ENCODE peak calls at places on chromosomes 11 and 22, in five cellular contexts. One of them, this sample, is unnamed.
A peak's percentile ranks its signal among the peaks of the same experiment; 100 is the strongest.

GRCh38 chr22:46090631-46091201 is 59.6 kb upstream of the PPARA start:
- DNase-seq in mesenchymal stem cell: no peak
- DNase-seq in ovary: no peak
- DNase-seq in neuronal stem cell: no peak
- DNase-seq in SK-N-SH: no peak
- DNase-seq in this sample: no peak

GRCh38 chr11:61912991-61913698 is 4.2 kb downstream of the RAB3IL1 start:
- DNase-seq in ovary: peak; percentile 19
- DNase-seq in neuronal stem cell: no peak
- DNase-seq in SK-N-SH: peak; percentile 16
- DNase-seq in mesenchymal stem cell: no peak
- DNase-seq in this sample: no peak

GRCh38 chr11:116853461-116854073 is 16.1 kb upstream of the APOA1 start:
- DNase-seq in SK-N-SH: no peak
- DNase-seq in ovary: no peak
- DNase-seq in neuronal stem cell: no peak
- DNase-seq in mesenchymal stem cell: peak; percentile 94
- DNase-seq in this sample: no peak

GRCh38 chr11:63369165-63369970 is at the start of gene SLC22A9:
- DNase-seq in mesenchymal stem cell: no peak
- DNase-seq in neuronal stem cell: no peak
- DNase-seq in ovary: no peak
- DNase-seq in SK-N-SH: no peak
- DNase-seq in this sample: no peak

GRCh38 chr11:92461478-92461877 is 236.9 kb downstream of the FAT3 start:
- DNase-seq in SK-N-SH: no peak
- DNase-seq in mesenchymal stem cell: no peak
- DNase-seq in neuronal stem cell: no peak
- DNase-seq in ovary: no peak
- DNase-seq in this sample: no peak

GRCh38 chr11:43546561-43547410 is 133.8 kb upstream of the HSD17B12 start:
- DNase-seq in neuronal stem cell: no peak
- DNase-seq in mesenchymal stem cell: no peak
- DNase-seq in SK-N-SH: no peak
- DNase-seq in ovary: no peak
- DNase-seq in this sample: no peak

GRCh38 chr22:22591348-22592299 is 32.6 kb upstream of the PRAME start:
- DNase-seq in mesenchymal stem cell: no peak
- DNase-seq in SK-N-SH: no peak
- DNase-seq in neuronal stem cell: no peak
- DNase-seq in ovary: no peak
- DNase-seq in this sample: no peak

GRCh38 chr11:68750197-68750987 is 928 bp downstream of the TESMIN start:
- DNase-seq in neuronal stem cell: peak; percentile 23
- DNase-seq in mesenchymal stem cell: no peak
- DNase-seq in ovary: peak; percentile 38
- DNase-seq in SK-N-SH: no peak
- DNase-seq in this sample: no peak

GRCh38 chr22:27084130-27084529 is 426.7 kb downstream of the MIAT start:
- DNase-seq in mesenchymal stem cell: no peak
- DNase-seq in SK-N-SH: no peak
- DNase-seq in neuronal stem cell: no peak
- DNase-seq in ovary: no peak
- DNase-seq in this sample: no peak

GRCh38 chr22:32202539-32203180 is 2.2 kb downstream of the RFPL2 start:
- DNase-seq in neuronal stem cell: peak; percentile 37
- DNase-seq in mesenchymal stem cell: peak; percentile 14
- DNase-seq in ovary: no peak
- DNase-seq in SK-N-SH: peak; percentile 78
- DNase-seq in this sample: no peak

GRCh38 chr11:20493340-20493739 is 105.8 kb downstream of the PRMT3 start:
- DNase-seq in neuronal stem cell: no peak
- DNase-seq in mesenchymal stem cell: no peak
- DNase-seq in SK-N-SH: no peak
- DNase-seq in ovary: no peak
- DNase-seq in this sample: no peak

GRCh38 chr22:17164392-17165024 is 5.4 kb upstream of the HDHD5 start:
- DNase-seq in mesenchymal stem cell: no peak
- DNase-seq in SK-N-SH: peak; percentile 37
- DNase-seq in ovary: no peak
- DNase-seq in neuronal stem cell: no peak
- DNase-seq in this sample: no peak

GRCh38 chr11:76637491-76638266 is 32.9 kb downstream of the LRRC32 start:
- DNase-seq in neuronal stem cell: no peak
- DNase-seq in mesenchymal stem cell: no peak
- DNase-seq in ovary: no peak
- DNase-seq in SK-N-SH: no peak
- DNase-seq in this sample: no peak

GRCh38 chr11:96259053-96259837 is 83.8 kb downstream of the MAML2 start:
- DNase-seq in neuronal stem cell: no peak
- DNase-seq in mesenchymal stem cell: peak; percentile 79
- DNase-seq in ovary: no peak
- DNase-seq in SK-N-SH: no peak
- DNase-seq in this sample: no peak

GRCh38 chr11:62805991-62806441 is 776 bp upstream of the NXF1 start:
- DNase-seq in neuronal stem cell: no peak
- DNase-seq in ovary: no peak
- DNase-seq in mesenchymal stem cell: peak; percentile 33
- DNase-seq in SK-N-SH: peak; percentile 37
- DNase-seq in this sample: no peak

GRCh38 chr11:34234086-34234740 is 123.6 kb downstream of the ABTB2 start:
- DNase-seq in mesenchymal stem cell: peak; percentile 78
- DNase-seq in SK-N-SH: no peak
- DNase-seq in neuronal stem cell: no peak
- DNase-seq in ovary: no peak
- DNase-seq in this sample: peak; percentile 55

GRCh38 chr22:35894937-35895708 is 133.5 kb downstream of the RBFOX2 start:
- DNase-seq in neuronal stem cell: no peak
- DNase-seq in SK-N-SH: peak; percentile 29
- DNase-seq in ovary: peak; percentile 55
- DNase-seq in mesenchymal stem cell: peak; percentile 85
- DNase-seq in this sample: no peak

GRCh38 chr22:40525250-40525884 is 111.2 kb downstream of the MRTFA start:
- DNase-seq in neuronal stem cell: no peak
- DNase-seq in SK-N-SH: no peak
- DNase-seq in ovary: peak; percentile 53
- DNase-seq in mesenchymal stem cell: peak; percentile 45
- DNase-seq in this sample: no peak

GRCh38 chr11:62974848-62975522 is 9.8 kb downstream of the SLC22A6 start:
- DNase-seq in mesenchymal stem cell: no peak
- DNase-seq in neuronal stem cell: no peak
- DNase-seq in ovary: no peak
- DNase-seq in SK-N-SH: peak; percentile 80
- DNase-seq in this sample: no peak

GRCh38 chr11:68460741-68461283 is at the start of gene PPP6R3:
- DNase-seq in mesenchymal stem cell: no peak
- DNase-seq in neuronal stem cell: no peak
- DNase-seq in ovary: no peak
- DNase-seq in SK-N-SH: no peak
- DNase-seq in this sample: no peak

GRCh38 chr11:131622193-131622592 is 251.8 kb downstream of the NTM start:
- DNase-seq in SK-N-SH: no peak
- DNase-seq in neuronal stem cell: no peak
- DNase-seq in mesenchymal stem cell: no peak
- DNase-seq in ovary: no peak
- DNase-seq in this sample: no peak

GRCh38 chr11:118064956-118065355 is 11.9 kb upstream of the TMPRSS4 start:
- DNase-seq in SK-N-SH: no peak
- DNase-seq in mesenchymal stem cell: no peak
- DNase-seq in ovary: no peak
- DNase-seq in neuronal stem cell: no peak
- DNase-seq in this sample: no peak

GRCh38 chr22:44999231-44999630 is 10.6 kb downstream of the PHF21B start:
- DNase-seq in mesenchymal stem cell: no peak
- DNase-seq in SK-N-SH: no peak
- DNase-seq in ovary: no peak
- DNase-seq in neuronal stem cell: no peak
- DNase-seq in this sample: no peak
- H3K27ac ChIP-seq in mesenchymal stem cell: no peak overlapping the region
- H3K27ac ChIP-seq in SK-N-SH: no peak overlapping the region
- H3K27ac ChIP-seq in ovary: no peak overlapping the region
- H3K27ac ChIP-seq in neuronal stem cell: no peak overlapping the region
- H3K27ac ChIP-seq in this sample: no peak overlapping the region

DNA sequence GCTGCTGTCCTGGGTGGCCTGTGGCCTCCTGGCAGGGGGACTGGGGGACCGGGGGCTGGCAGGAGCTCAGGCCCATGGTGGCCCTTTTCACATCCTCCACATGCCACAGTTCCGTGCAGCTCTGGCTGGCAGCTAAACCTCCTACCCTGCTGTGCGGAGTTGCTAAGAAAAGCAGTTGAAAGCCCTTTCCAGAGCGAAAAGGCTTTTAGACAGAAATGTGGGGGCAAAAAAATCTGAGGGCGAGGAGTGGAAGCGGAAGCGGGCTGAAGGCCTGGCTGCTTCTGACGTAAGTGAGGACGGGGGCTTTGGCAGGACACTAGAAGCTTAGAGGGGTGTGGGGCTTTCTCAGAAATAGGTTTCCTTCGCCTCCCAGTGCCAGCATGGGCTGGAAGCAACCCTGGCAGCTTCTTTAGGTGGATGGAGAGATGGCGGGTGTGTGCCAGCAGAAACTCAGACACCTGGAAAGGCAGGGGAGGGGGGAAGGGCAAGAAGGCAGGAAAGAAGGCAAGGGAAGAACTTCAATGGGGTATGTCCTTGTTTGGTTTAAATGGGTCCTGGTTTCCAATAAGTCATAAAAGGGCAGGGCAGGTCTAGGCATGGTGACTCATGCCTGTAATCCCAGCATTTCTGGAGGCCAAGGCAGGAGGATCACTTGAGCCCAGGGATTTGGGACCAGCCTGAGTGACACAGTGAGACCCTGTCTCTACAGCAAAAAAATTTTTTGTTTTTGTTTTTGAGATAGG is 11.2 kb upstream of the DGKZ start:
- DNase-seq in ovary: no peak
- DNase-seq in mesenchymal stem cell: no peak
- DNase-seq in neuronal stem cell: no peak
- DNase-seq in SK-N-SH: no peak
- DNase-seq in this sample: no peak
- H3K4me1 ChIP-seq in ovary: no peaks in the 10 kb centered on the region
- H3K4me1 ChIP-seq in mesenchymal stem cell: peaks cover 32% of the 10 kb centered on the region
- H3K4me1 ChIP-seq in neuronal stem cell: peaks cover 39% of the 10 kb centered on the region
- H3K4me1 ChIP-seq in SK-N-SH: peaks cover 11% of the 10 kb centered on the region
- H3K4me1 ChIP-seq in this sample: peaks cover 17% of the 10 kb centered on the region

GRCh38 chr11:45028921-45029680 is 78.4 kb upstream of the TP53I11 start:
- DNase-seq in SK-N-SH: no peak
- DNase-seq in ovary: no peak
- DNase-seq in mesenchymal stem cell: no peak
- DNase-seq in neuronal stem cell: no peak
- DNase-seq in this sample: no peak
- H3K27me3 ChIP-seq in SK-N-SH: peaks cover 18% of the 10 kb centered on the region
- H3K27me3 ChIP-seq in ovary: no peaks in the 10 kb centered on the region
- H3K27me3 ChIP-seq in mesenchymal stem cell: peaks cover 71% of the 10 kb centered on the region
- H3K27me3 ChIP-seq in neuronal stem cell: no peaks in the 10 kb centered on the region
- H3K27me3 ChIP-seq in this sample: no peaks in the 10 kb centered on the region

DNA sequence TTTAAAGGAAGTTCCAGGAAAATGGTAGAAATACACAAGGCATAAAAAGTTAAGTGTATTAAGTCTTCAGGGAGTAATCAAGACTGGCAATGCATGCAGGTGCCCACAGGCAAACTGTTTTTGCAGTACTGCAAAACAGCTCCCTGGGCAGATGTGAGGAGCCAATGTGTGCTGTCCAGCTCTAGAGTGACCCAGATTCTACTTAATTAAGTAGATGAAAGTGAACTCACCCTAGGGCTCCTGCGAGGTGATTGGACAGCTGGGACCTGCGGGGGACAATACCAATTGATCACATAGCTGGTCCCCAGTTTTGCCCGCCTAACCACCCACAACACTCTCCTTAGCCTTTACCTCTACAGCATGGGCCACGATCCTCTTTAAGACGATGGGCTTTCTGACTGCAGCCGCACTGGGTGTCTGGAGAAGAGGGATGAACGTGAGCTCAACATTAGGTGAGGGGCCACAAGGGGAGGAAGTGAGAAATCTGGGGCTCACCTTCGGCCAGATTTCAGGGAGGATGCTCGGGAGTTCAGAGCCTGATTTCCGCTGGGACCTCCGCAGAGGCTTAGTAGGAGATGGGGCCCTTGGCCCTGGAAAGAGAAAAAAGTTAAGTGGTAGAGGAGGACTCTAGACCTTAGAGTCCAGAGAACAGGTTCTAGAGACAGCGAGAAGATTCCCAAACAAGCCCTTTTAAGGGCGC is 556 bp downstream of the CDCA5 start:
- DNase-seq in mesenchymal stem cell: no peak
- DNase-seq in SK-N-SH: peak; percentile 24
- DNase-seq in neuronal stem cell: no peak
- DNase-seq in ovary: no peak
- DNase-seq in this sample: no peak
- H3K27ac ChIP-seq in mesenchymal stem cell: no peak overlapping the region
- H3K27ac ChIP-seq in SK-N-SH: peak overlapping the region; percentile 74
- H3K27ac ChIP-seq in neuronal stem cell: no peak overlapping the region
- H3K27ac ChIP-seq in ovary: no peak overlapping the region
- H3K27ac ChIP-seq in this sample: no peak overlapping the region